ENCODE peak calls at places on chromosomes 7 and 10, in four cellular contexts. H is H7, X is hepatocyte, Z is body of pancreas. S is an unnamed sample.

GRCh38 chr10:3180361-3180760 is 7.8 kb upstream of the PITRM1 start:
- DNase-seq in X (no peak), H (no peak), Z (no peak), S (no peak)

GRCh38 chr10:101617102-101617823 is 29.1 kb downstream of the DPCD start:
- DNase-seq in Z (no peak), H (peak), X (no peak), S (no peak)

GRCh38 chr7:9231683-9232082 is 798.3 kb downstream of the NXPH1 start:
- DNase-seq in X (peak), Z (no peak), H (no peak), S (no peak)

GRCh38 chr10:116014859-116015258 is 258.1 kb downstream of the GFRA1 start:
- DNase-seq in X (peak), H (no peak), Z (no peak), S (no peak)

GRCh38 chr7:100124301-100125229 is 2.2 kb upstream of the MBLAC1 start:
- DNase-seq in Z (no peak), H (peak), X (no peak), S (no peak)

GRCh38 chr7:23938937-23939552 is 229.0 kb downstream of the STK31 start:
- DNase-seq in Z (peak), X (peak), H (peak), S (peak)

GRCh38 chr10:100508691-100509150 is 10.9 kb downstream of the SEC31B start:
- DNase-seq in H (peak), Z (peak), X (peak), S (no peak)

GRCh38 chr10:43417950-43418768 is 9.2 kb upstream of the HNRNPF start:
- DNase-seq in H (no peak), X (no peak), Z (peak), S (no peak)

GRCh38 chr7:77917500-77918262 is 119.1 kb downstream of the PHTF2 start:
- DNase-seq in H (no peak), Z (peak), X (no peak), S (no peak)

GRCh38 chr7:134355004-134355525 is 38.3 kb upstream of the SLC35B4 start:
- DNase-seq in Z (peak), X (no peak), H (no peak), S (no peak)

GRCh38 chr10:24331457-24331856 is 122.5 kb downstream of the KIAA1217 start:
- DNase-seq in H (no peak), X (peak), Z (peak), S (no peak)

GRCh38 chr10:132311338-132311939 is 3.7 kb upstream of the STK32C start:
- DNase-seq in Z (peak), H (peak), X (peak), S (no peak)

GRCh38 chr10:64708920-64709681 is 1187.9 kb downstream of the REEP3 start:
- DNase-seq in H (no peak), X (no peak), Z (no peak), S (no peak)

GRCh38 chr7:44073664-44074348 is 8.4 kb upstream of the PGAM2 start:
- DNase-seq in Z (peak), H (peak), X (no peak), S (no peak)

GRCh38 chr7:269721-270120 is 20.2 kb upstream of the FOXL3 start:
- DNase-seq in X (no peak), Z (no peak), H (peak), S (no peak)

GRCh38 chr10:112953075-112953501 is 3.0 kb downstream of the TCF7L2 start:
- DNase-seq in H (peak), Z (peak), X (peak), S (no peak)

GRCh38 chr7:32519763-32520162 is 24.5 kb downstream of the AVL9 start:
- DNase-seq in X (no peak), H (no peak), Z (no peak), S (no peak)
- H3K4me3 ChIP-seq in X (no peak), H (no peak), Z (no peak), S (no peak)

DNA sequence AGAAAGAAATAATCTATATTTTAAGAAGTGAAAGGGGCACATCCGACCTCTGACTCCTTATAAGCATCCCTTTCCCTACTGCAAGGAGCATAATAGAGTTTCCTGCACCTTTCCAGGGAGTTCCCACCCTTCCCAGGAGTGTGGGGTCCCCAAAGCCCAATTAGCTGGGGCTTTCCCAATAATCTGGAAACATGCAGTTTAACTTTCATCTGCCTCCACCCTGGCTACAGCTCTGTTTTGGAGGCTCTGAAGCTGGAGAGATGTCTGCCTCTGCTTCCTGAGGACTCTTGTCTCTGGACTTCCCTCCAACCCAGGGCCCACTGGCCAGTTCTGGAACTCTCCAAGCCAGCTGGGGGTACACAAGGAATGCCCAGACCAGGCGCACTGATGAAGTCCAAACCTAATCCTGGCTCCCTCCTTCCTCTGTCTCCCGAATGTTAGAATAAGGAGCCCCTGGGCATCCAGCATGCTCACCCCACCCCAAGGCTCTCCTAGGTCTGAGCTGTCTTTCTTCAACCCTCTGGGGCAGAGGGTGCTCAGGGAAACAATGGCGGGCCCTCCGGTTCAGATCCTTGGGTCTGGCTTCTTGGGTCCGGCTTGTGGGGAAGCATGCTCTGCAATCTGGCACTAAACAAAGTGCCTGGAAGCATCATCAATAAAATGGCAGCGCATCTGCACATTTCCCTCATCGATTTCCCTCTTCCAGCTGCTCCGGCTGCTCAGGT is 13.4 kb downstream of the HOXA4 start:
- DNase-seq in H (no peak), Z (no peak), X (no peak), S (no peak)
- H3K4me3 ChIP-seq in H (no peak), Z (no peak), X (no peak), S (peak)

DNA sequence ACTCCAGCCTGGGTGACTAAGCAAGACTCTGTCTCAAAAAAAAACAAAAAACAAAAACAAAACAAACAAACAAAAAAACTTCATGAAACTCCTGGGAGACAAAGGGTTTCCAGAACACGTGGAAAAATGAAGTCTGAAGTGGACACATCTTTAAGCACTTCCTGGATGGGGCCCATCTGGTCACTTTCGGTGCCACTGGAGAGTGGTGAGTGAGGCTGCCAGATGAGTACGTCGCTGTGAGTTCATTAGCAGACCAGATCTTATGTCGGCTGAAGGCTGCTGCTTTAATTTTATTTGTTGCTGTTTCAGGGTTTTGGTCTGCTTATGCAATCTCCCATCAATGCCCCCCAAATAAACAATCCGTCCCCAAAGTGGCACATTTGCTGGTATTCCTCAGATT is 64.4 kb downstream of the NPTX2 start:
- DNase-seq in H (no peak), Z (no peak), X (no peak), S (no peak)
- H3K4me3 ChIP-seq in H (no peak), Z (no peak), X (no peak), S (no peak)

DNA sequence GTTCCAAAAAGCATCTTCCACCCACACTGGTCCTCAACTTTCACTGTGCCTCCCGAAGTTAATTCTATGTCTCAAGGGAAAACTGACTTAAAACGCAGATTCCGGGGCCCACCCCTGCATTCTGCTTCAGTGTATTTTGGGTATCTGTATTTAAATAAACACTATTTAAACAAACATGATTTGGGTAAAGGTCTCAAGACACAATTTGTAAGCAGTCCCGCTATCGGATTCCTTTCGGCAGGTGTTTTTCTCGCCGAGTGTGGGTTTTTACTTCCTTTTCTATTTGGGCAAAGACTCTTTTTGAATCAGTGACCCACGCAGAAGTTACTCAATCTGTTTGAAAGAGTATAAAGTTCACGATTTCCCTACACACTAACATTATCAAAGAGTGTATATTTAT is 1.2 kb downstream of the PDIA4 start:
- DNase-seq in H (no peak), X (no peak), Z (no peak), S (no peak)
- H3K4me3 ChIP-seq in H (peak), X (peak), Z (peak), S (peak)

GRCh38 chr10:8053446-8054242 is 844 bp upstream of the GATA3 start:
- DNase-seq in Z (peak), X (peak), H (peak), S (no peak)

GRCh38 chr10:8054498-8055407 is at the start of gene GATA3:
- DNase-seq in Z (peak), H (peak), X (peak), S (no peak)

GRCh38 chr10:8055420-8056349 is 1.2 kb downstream of the GATA3 start:
- DNase-seq in H (peak), X (peak), Z (no peak), S (no peak)

GRCh38 chr10:8052970-8053445 is 1.5 kb upstream of the GATA3 start:
- DNase-seq in H (no peak), Z (no peak), X (no peak), S (no peak)

GRCh38 chr10:8054243-8054497 is 318 bp upstream of the GATA3 start:
- DNase-seq in Z (no peak), X (no peak), H (no peak), S (no peak)
- H3K4me3 ChIP-seq in Z (no peak), X (peak), H (peak), S (peak)

DNA sequence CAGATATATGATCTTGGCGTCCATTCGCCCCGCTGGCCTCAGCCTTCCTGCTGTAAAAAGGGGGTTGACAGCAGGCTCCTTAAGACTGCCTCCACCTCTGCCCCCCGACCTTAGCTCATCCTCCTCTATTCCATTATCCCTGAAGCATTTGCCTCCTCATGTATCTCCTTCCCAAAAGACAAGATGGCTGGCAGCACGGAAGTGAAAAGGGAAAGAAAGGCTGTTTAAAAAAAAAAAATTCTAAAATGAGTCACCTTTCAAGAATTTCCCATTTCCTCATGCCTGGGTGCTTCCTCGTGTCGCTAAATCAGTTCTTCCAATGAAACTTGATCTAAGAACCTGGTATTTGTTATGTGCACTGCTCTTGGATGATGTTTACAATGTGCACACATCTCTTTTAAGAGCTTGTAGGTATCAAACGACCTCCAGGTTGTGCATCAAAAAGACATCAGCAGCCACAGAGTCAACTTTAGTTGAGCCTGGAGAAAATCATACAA is 1.7 kb downstream of the SCRN1 start:
- DNase-seq in H (peak), Z (peak), X (peak), S (no peak)
- H3K4me3 ChIP-seq in H (peak), Z (no peak), X (peak), S (peak)

GRCh38 chr7:120274899-120275298 is 1.9 kb downstream of the KCND2 start:
- DNase-seq in X (no peak), Z (no peak), H (no peak), S (no peak)

GRCh38 chr7:120274482-120274881 is 1.5 kb downstream of the KCND2 start:
- DNase-seq in Z (no peak), H (peak), X (no peak), S (no peak)

GRCh38 chr7:120272896-120273475 is at the start of gene KCND2:
- DNase-seq in X (peak), H (peak), Z (no peak), S (no peak)

GRCh38 chr7:120273476-120273975 is 551 bp downstream of the KCND2 start:
- DNase-seq in H (peak), Z (peak), X (peak), S (no peak)

DNA sequence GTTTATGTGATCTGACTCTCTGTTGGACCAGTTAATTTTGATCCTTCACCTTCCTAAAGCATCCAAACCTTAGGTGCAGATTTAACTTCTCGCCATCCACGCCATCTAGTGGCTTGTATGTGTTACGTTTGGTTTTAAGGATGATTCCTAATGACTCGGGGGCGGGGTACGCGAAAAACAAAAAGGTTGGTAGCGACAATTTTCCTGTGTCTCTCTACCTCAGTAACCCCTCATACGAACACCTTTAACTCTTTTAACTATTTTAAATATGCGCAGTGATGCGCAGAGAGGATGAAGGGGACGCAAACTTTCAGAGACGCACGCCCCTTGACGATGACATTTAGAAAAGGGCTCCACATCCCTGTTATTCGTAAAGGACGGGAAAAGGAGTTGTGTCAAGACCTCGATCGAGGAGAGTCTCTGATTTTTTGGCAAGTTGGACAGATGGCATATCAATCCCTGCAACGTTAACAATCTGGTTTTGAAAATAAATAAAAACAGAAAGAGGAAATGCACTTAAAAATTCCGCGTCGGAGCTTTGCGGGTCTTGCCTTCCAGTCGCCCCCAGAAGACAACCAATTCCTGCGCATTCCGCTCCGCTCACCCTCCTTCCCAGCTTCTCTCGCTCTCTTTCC is 597 bp upstream of the KCND2 start:
- DNase-seq in Z (peak), X (peak), H (peak), S (no peak)
- H3K4me3 ChIP-seq in Z (no peak), X (peak), H (peak), S (peak)